ENCODE peak calls at places on chromosomes 5 and 9, in six cellular contexts. One of them, this sample, is unnamed.

GRCh38 chr5:159102294-159102934 is 2.7 kb upstream of the EBF1 start:
- DNase-seq in stimulated activated CD4-positive, alpha-beta T cell treated with anti-CD3 and anti-CD28 coated beads, Interleukin-2, amount 100 ng/mL, for 24 hours: no peak
- DNase-seq in stimulated activated naive CD4-positive, alpha-beta T cell: no peak
- DNase-seq in H9: no peak
- DNase-seq in stimulated activated CD8-positive, alpha-beta memory T cell treated with anti-CD3 and anti-CD28 coated beads, Interleukin-12 subunit alpha, Interleukin-12 subunit beta, amount 100 ng/mL, for 4 hours: no peak
- DNase-seq in thoracic aorta: no peak
- DNase-seq in this sample: no peak

GRCh38 chr5:75078035-75078434 is 25.7 kb upstream of the GCNT4 start:
- DNase-seq in stimulated activated CD4-positive, alpha-beta T cell treated with anti-CD3 and anti-CD28 coated beads, Interleukin-2, amount 100 ng/mL, for 24 hours: no peak
- DNase-seq in stimulated activated naive CD4-positive, alpha-beta T cell: peak; percentile 67
- DNase-seq in H9: no peak
- DNase-seq in stimulated activated CD8-positive, alpha-beta memory T cell treated with anti-CD3 and anti-CD28 coated beads, Interleukin-12 subunit alpha, Interleukin-12 subunit beta, amount 100 ng/mL, for 4 hours: no peak
- DNase-seq in thoracic aorta: no peak
- DNase-seq in this sample: no peak

GRCh38 chr5:123559434-123559775 is 47.4 kb downstream of the CSNK1G3 start:
- DNase-seq in stimulated activated CD4-positive, alpha-beta T cell treated with anti-CD3 and anti-CD28 coated beads, Interleukin-2, amount 100 ng/mL, for 24 hours: no peak
- DNase-seq in stimulated activated naive CD4-positive, alpha-beta T cell: no peak
- DNase-seq in H9: no peak
- DNase-seq in stimulated activated CD8-positive, alpha-beta memory T cell treated with anti-CD3 and anti-CD28 coated beads, Interleukin-12 subunit alpha, Interleukin-12 subunit beta, amount 100 ng/mL, for 4 hours: no peak
- DNase-seq in thoracic aorta: no peak
- DNase-seq in this sample: no peak

GRCh38 chr5:39137391-39138181 is 63.4 kb upstream of the RICTOR start:
- DNase-seq in stimulated activated CD4-positive, alpha-beta T cell treated with anti-CD3 and anti-CD28 coated beads, Interleukin-2, amount 100 ng/mL, for 24 hours: no peak
- DNase-seq in stimulated activated naive CD4-positive, alpha-beta T cell: no peak
- DNase-seq in H9: peak; percentile 26
- DNase-seq in stimulated activated CD8-positive, alpha-beta memory T cell treated with anti-CD3 and anti-CD28 coated beads, Interleukin-12 subunit alpha, Interleukin-12 subunit beta, amount 100 ng/mL, for 4 hours: no peak
- DNase-seq in thoracic aorta: no peak
- DNase-seq in this sample: no peak

GRCh38 chr5:60812426-60812825 is 31.6 kb downstream of the ELOVL7 start:
- DNase-seq in stimulated activated CD4-positive, alpha-beta T cell treated with anti-CD3 and anti-CD28 coated beads, Interleukin-2, amount 100 ng/mL, for 24 hours: no peak
- DNase-seq in stimulated activated naive CD4-positive, alpha-beta T cell: no peak
- DNase-seq in H9: no peak
- DNase-seq in stimulated activated CD8-positive, alpha-beta memory T cell treated with anti-CD3 and anti-CD28 coated beads, Interleukin-12 subunit alpha, Interleukin-12 subunit beta, amount 100 ng/mL, for 4 hours: no peak
- DNase-seq in thoracic aorta: no peak
- DNase-seq in this sample: no peak

GRCh38 chr9:109447329-109448076 is 50.6 kb downstream of the PTPN3 start:
- DNase-seq in stimulated activated CD4-positive, alpha-beta T cell treated with anti-CD3 and anti-CD28 coated beads, Interleukin-2, amount 100 ng/mL, for 24 hours: no peak
- DNase-seq in stimulated activated naive CD4-positive, alpha-beta T cell: no peak
- DNase-seq in H9: no peak
- DNase-seq in stimulated activated CD8-positive, alpha-beta memory T cell treated with anti-CD3 and anti-CD28 coated beads, Interleukin-12 subunit alpha, Interleukin-12 subunit beta, amount 100 ng/mL, for 4 hours: no peak
- DNase-seq in thoracic aorta: no peak
- DNase-seq in this sample: no peak

GRCh38 chr9:110918316-110919054 is 119.8 kb downstream of the LPAR1 start:
- DNase-seq in stimulated activated CD4-positive, alpha-beta T cell treated with anti-CD3 and anti-CD28 coated beads, Interleukin-2, amount 100 ng/mL, for 24 hours: no peak
- DNase-seq in stimulated activated naive CD4-positive, alpha-beta T cell: no peak
- DNase-seq in H9: no peak
- DNase-seq in stimulated activated CD8-positive, alpha-beta memory T cell treated with anti-CD3 and anti-CD28 coated beads, Interleukin-12 subunit alpha, Interleukin-12 subunit beta, amount 100 ng/mL, for 4 hours: no peak
- DNase-seq in thoracic aorta: no peak
- DNase-seq in this sample: no peak

GRCh38 chr9:113511856-113512761 is 48.6 kb downstream of the RGS3 start:
- DNase-seq in stimulated activated CD4-positive, alpha-beta T cell treated with anti-CD3 and anti-CD28 coated beads, Interleukin-2, amount 100 ng/mL, for 24 hours: peak; percentile 78
- DNase-seq in stimulated activated naive CD4-positive, alpha-beta T cell: peak; percentile 63
- DNase-seq in H9: no peak
- DNase-seq in stimulated activated CD8-positive, alpha-beta memory T cell treated with anti-CD3 and anti-CD28 coated beads, Interleukin-12 subunit alpha, Interleukin-12 subunit beta, amount 100 ng/mL, for 4 hours: peak; percentile 72
- DNase-seq in thoracic aorta: no peak
- DNase-seq in this sample: peak; percentile 88

GRCh38 chr9:115604831-115605483 is 487.0 kb upstream of the TNC start:
- DNase-seq in stimulated activated CD4-positive, alpha-beta T cell treated with anti-CD3 and anti-CD28 coated beads, Interleukin-2, amount 100 ng/mL, for 24 hours: no peak
- DNase-seq in stimulated activated naive CD4-positive, alpha-beta T cell: no peak
- DNase-seq in H9: no peak
- DNase-seq in stimulated activated CD8-positive, alpha-beta memory T cell treated with anti-CD3 and anti-CD28 coated beads, Interleukin-12 subunit alpha, Interleukin-12 subunit beta, amount 100 ng/mL, for 4 hours: no peak
- DNase-seq in thoracic aorta: no peak
- DNase-seq in this sample: no peak

GRCh38 chr9:133792721-133793470 is 54.7 kb upstream of the SARDH start:
- DNase-seq in stimulated activated CD4-positive, alpha-beta T cell treated with anti-CD3 and anti-CD28 coated beads, Interleukin-2, amount 100 ng/mL, for 24 hours: peak; percentile 64
- DNase-seq in stimulated activated naive CD4-positive, alpha-beta T cell: peak; percentile 46
- DNase-seq in H9: peak; percentile 70
- DNase-seq in stimulated activated CD8-positive, alpha-beta memory T cell treated with anti-CD3 and anti-CD28 coated beads, Interleukin-12 subunit alpha, Interleukin-12 subunit beta, amount 100 ng/mL, for 4 hours: peak; percentile 4
- DNase-seq in thoracic aorta: peak; percentile 23
- DNase-seq in this sample: peak; percentile 77

GRCh38 chr9:7452378-7452777 is 347.2 kb downstream of the DMAC1 start:
- DNase-seq in stimulated activated CD4-positive, alpha-beta T cell treated with anti-CD3 and anti-CD28 coated beads, Interleukin-2, amount 100 ng/mL, for 24 hours: no peak
- DNase-seq in stimulated activated naive CD4-positive, alpha-beta T cell: no peak
- DNase-seq in H9: no peak
- DNase-seq in stimulated activated CD8-positive, alpha-beta memory T cell treated with anti-CD3 and anti-CD28 coated beads, Interleukin-12 subunit alpha, Interleukin-12 subunit beta, amount 100 ng/mL, for 4 hours: no peak
- DNase-seq in thoracic aorta: no peak
- DNase-seq in this sample: no peak

GRCh38 chr9:71487046-71487445 is 281.3 kb downstream of the CEMIP2 start:
- DNase-seq in stimulated activated CD4-positive, alpha-beta T cell treated with anti-CD3 and anti-CD28 coated beads, Interleukin-2, amount 100 ng/mL, for 24 hours: no peak
- DNase-seq in stimulated activated naive CD4-positive, alpha-beta T cell: no peak
- DNase-seq in H9: peak; percentile 52
- DNase-seq in stimulated activated CD8-positive, alpha-beta memory T cell treated with anti-CD3 and anti-CD28 coated beads, Interleukin-12 subunit alpha, Interleukin-12 subunit beta, amount 100 ng/mL, for 4 hours: no peak
- DNase-seq in thoracic aorta: no peak
- DNase-seq in this sample: no peak

GRCh38 chr5:55577353-55578060 is 42.7 kb upstream of the PLPP1 start:
- DNase-seq in stimulated activated CD4-positive, alpha-beta T cell treated with anti-CD3 and anti-CD28 coated beads, Interleukin-2, amount 100 ng/mL, for 24 hours: no peak
- DNase-seq in stimulated activated naive CD4-positive, alpha-beta T cell: no peak
- DNase-seq in H9: no peak
- DNase-seq in stimulated activated CD8-positive, alpha-beta memory T cell treated with anti-CD3 and anti-CD28 coated beads, Interleukin-12 subunit alpha, Interleukin-12 subunit beta, amount 100 ng/mL, for 4 hours: no peak
- DNase-seq in thoracic aorta: no peak
- DNase-seq in this sample: no peak

GRCh38 chr9:132241840-132242620 is 80.2 kb downstream of the NTNG2 start:
- DNase-seq in stimulated activated CD4-positive, alpha-beta T cell treated with anti-CD3 and anti-CD28 coated beads, Interleukin-2, amount 100 ng/mL, for 24 hours: peak; percentile 47
- DNase-seq in stimulated activated naive CD4-positive, alpha-beta T cell: peak; percentile 57
- DNase-seq in H9: peak; percentile 56
- DNase-seq in stimulated activated CD8-positive, alpha-beta memory T cell treated with anti-CD3 and anti-CD28 coated beads, Interleukin-12 subunit alpha, Interleukin-12 subunit beta, amount 100 ng/mL, for 4 hours: peak; percentile 42
- DNase-seq in thoracic aorta: no peak
- DNase-seq in this sample: no peak

GRCh38 chr5:64384761-64385160 is 121.1 kb upstream of the RGS7BP start:
- DNase-seq in stimulated activated CD4-positive, alpha-beta T cell treated with anti-CD3 and anti-CD28 coated beads, Interleukin-2, amount 100 ng/mL, for 24 hours: no peak
- DNase-seq in stimulated activated naive CD4-positive, alpha-beta T cell: no peak
- DNase-seq in H9: peak; percentile 28
- DNase-seq in stimulated activated CD8-positive, alpha-beta memory T cell treated with anti-CD3 and anti-CD28 coated beads, Interleukin-12 subunit alpha, Interleukin-12 subunit beta, amount 100 ng/mL, for 4 hours: no peak
- DNase-seq in thoracic aorta: no peak
- DNase-seq in this sample: no peak

This sample was measured in activated CD8-positive, alpha-beta memory T cell treated with anti-CD3 and anti-CD28 coated beads, Interleukin-2, amount 50 U/mL, for 48 hours.